ENCODE peak calls at places on chromosomes 12 and 14, in seven cellular contexts. T is stimulated activated CD4-positive, alpha-beta T cell treated with anti-CD3 and anti-CD28 coated beads, Interleukin-12 subunit alpha, Interleukin-12 subunit beta, amount 100 ng/mL, for 48 hours; M is anterior cingulate cortex; L is pulmonary artery endothelial cell; C is iris pigment epithelial cell; S is activated effector memory CD4-positive, alpha-beta T cell treated with anti-CD3 and anti-CD28 coated beads, Interleukin-2, amount 50 U/mL, for 16 hours; A is CD8-positive, alpha-beta T cell. F is an unnamed sample.

GRCh38 chr12:53220857-53221202 is 11.2 kb downstream of the RARG start:
- DNase-seq in L (peak; percentile 60), T (peak; percentile 65), C (peak; percentile 97), A (peak; percentile 73), M (peak; percentile 61), S (peak; percentile 92), F (peak; percentile 96)

GRCh38 chr14:23633160-23633701 is 2.9 kb upstream of the DHRS2 start:
- DNase-seq in T (no peak), S (no peak), C (peak; percentile 16), L (no peak), M (no peak), A (no peak), F (no peak)

GRCh38 chr14:31692376-31692781 is 131.2 kb downstream of the NUBPL start:
- DNase-seq in C (peak; percentile 9), A (no peak), S (no peak), M (no peak), L (no peak), T (no peak), F (no peak)

GRCh38 chr12:128268348-128268725 is 1.4 kb downstream of the TMEM132C start:
- DNase-seq in M (no peak), A (no peak), C (no peak), L (no peak), S (no peak), T (no peak), F (no peak)

GRCh38 chr12:509494-509893 is 49.8 kb downstream of the B4GALNT3 start:
- DNase-seq in S (no peak), C (peak; percentile 22), T (no peak), M (no peak), A (no peak), L (peak; percentile 46), F (no peak)

GRCh38 chr12:93089805-93090569 is 160.9 kb upstream of the EEA1 start:
- DNase-seq in S (no peak), L (peak; percentile 93), A (no peak), C (peak; percentile 99), M (no peak), T (no peak), F (peak; percentile 97)

GRCh38 chr14:52067873-52068740 is 752 bp downstream of the NID2 start:
- DNase-seq in L (no peak), T (no peak), A (peak; percentile 5), S (peak; percentile 63), M (no peak), C (peak; percentile 58), F (peak; percentile 54)

GRCh38 chr14:96554315-96554910 is 52.2 kb downstream of the PAPOLA start:
- DNase-seq in L (no peak), S (no peak), C (no peak), T (no peak), M (no peak), A (no peak), F (no peak)

GRCh38 chr12:3004655-3005565 is 45.7 kb downstream of the TEAD4 start:
- DNase-seq in A (no peak), S (no peak), C (no peak), L (no peak), T (no peak), M (no peak), F (no peak)

GRCh38 chr12:68792952-68793351 is 15.0 kb upstream of the MDM2 start:
- DNase-seq in M (no peak), C (peak; percentile 50), A (no peak), S (no peak), T (no peak), L (no peak), F (peak; percentile 51)

GRCh38 chr12:56951582-56952339 is 5.6 kb downstream of the RDH16 start:
- DNase-seq in C (no peak), L (no peak), M (no peak), A (no peak), T (no peak), S (no peak), F (no peak)

GRCh38 chr12:125549836-125550235 is 484.6 kb downstream of the AACS start:
- DNase-seq in A (no peak), S (no peak), T (no peak), C (no peak), M (no peak), L (no peak), F (no peak)

GRCh38 chr14:88521818-88522217 is 33.0 kb downstream of the PTPN21 start:
- DNase-seq in A (no peak), M (no peak), S (no peak), C (peak; percentile 50), L (no peak), T (no peak), F (no peak)

GRCh38 chr14:88937706-88938105 is 113.3 kb downstream of the TTC8 start:
- DNase-seq in A (no peak), L (no peak), T (no peak), S (no peak), C (peak; percentile 35), M (no peak), F (peak; percentile 20)

GRCh38 chr14:57747036-57747435 is 118.9 kb downstream of the SLC35F4 start:
- DNase-seq in C (peak; percentile 48), M (no peak), L (peak; percentile 60), A (no peak), S (no peak), T (no peak), F (no peak)

GRCh38 chr14:103801459-103801858 is 45.9 kb downstream of the PPP1R13B start:
- DNase-seq in C (peak; percentile 83), T (no peak), M (no peak), A (no peak), L (no peak), S (no peak), F (peak; percentile 87)

GRCh38 chr12:7667025-7667575 is 1.4 kb upstream of the APOBEC1 start:
- DNase-seq in L (no peak), T (no peak), M (no peak), S (no peak), C (peak; percentile 8), A (no peak), F (peak; percentile 48)

GRCh38 chr12:132490481-132491348 is 764 bp downstream of the FBRSL1 start:
- DNase-seq in S (no peak), M (no peak), C (peak; percentile 43), A (no peak), L (no peak), T (no peak), F (no peak)

GRCh38 chr12:123106640-123107359 is 44.1 kb downstream of the PITPNM2 start:
- DNase-seq in T (peak; percentile 45), C (no peak), M (no peak), S (peak; percentile 81), A (peak; percentile 54), L (no peak), F (no peak)